ENCODE peak calls at places on chromosomes 5 and 9, in six cellular contexts. One of them, this sample, is unnamed.

GRCh38 chr5:19927919-19928318 is 60.1 kb downstream of the CDH18 start:
- DNase-seq in prostate gland: no peak
- DNase-seq in A549: no peak
- DNase-seq in heart left ventricle: no peak
- DNase-seq in HepG2: peak; percentile 2
- DNase-seq in upper lobe of left lung: no peak
- DNase-seq in this sample: no peak

GRCh38 chr9:83059417-83059816 is 3.5 kb downstream of the RASEF start:
- DNase-seq in prostate gland: no peak
- DNase-seq in A549: no peak
- DNase-seq in heart left ventricle: no peak
- DNase-seq in HepG2: no peak
- DNase-seq in upper lobe of left lung: no peak
- DNase-seq in this sample: no peak

GRCh38 chr5:133363807-133364587 is 248.3 kb downstream of the FSTL4 start:
- DNase-seq in prostate gland: no peak
- DNase-seq in A549: no peak
- DNase-seq in heart left ventricle: no peak
- DNase-seq in HepG2: no peak
- DNase-seq in upper lobe of left lung: no peak
- DNase-seq in this sample: no peak

GRCh38 chr5:158513490-158514301 is 586.0 kb downstream of the EBF1 start:
- DNase-seq in prostate gland: no peak
- DNase-seq in A549: no peak
- DNase-seq in heart left ventricle: no peak
- DNase-seq in HepG2: no peak
- DNase-seq in upper lobe of left lung: no peak
- DNase-seq in this sample: no peak

GRCh38 chr9:10015755-10016154 is 597.0 kb downstream of the PTPRD start:
- DNase-seq in prostate gland: no peak
- DNase-seq in A549: no peak
- DNase-seq in heart left ventricle: no peak
- DNase-seq in HepG2: no peak
- DNase-seq in upper lobe of left lung: no peak
- DNase-seq in this sample: no peak

GRCh38 chr9:14369011-14369410 is 55.1 kb upstream of the NFIB start:
- DNase-seq in prostate gland: no peak
- DNase-seq in A549: no peak
- DNase-seq in heart left ventricle: no peak
- DNase-seq in HepG2: peak; percentile 51
- DNase-seq in upper lobe of left lung: no peak
- DNase-seq in this sample: no peak

GRCh38 chr5:159764283-159764927 is 151.9 kb upstream of the ADRA1B start:
- DNase-seq in prostate gland: no peak
- DNase-seq in A549: no peak
- DNase-seq in heart left ventricle: peak; percentile 50
- DNase-seq in HepG2: no peak
- DNase-seq in upper lobe of left lung: no peak
- DNase-seq in this sample: no peak

GRCh38 chr9:13750061-13750460 is 470.6 kb upstream of the MPDZ start:
- DNase-seq in prostate gland: no peak
- DNase-seq in A549: no peak
- DNase-seq in heart left ventricle: no peak
- DNase-seq in HepG2: no peak
- DNase-seq in upper lobe of left lung: no peak
- DNase-seq in this sample: no peak

GRCh38 chr5:75616286-75616810 is 5.1 kb downstream of the ANKDD1B start:
- DNase-seq in prostate gland: no peak
- DNase-seq in A549: no peak
- DNase-seq in heart left ventricle: no peak
- DNase-seq in HepG2: no peak
- DNase-seq in upper lobe of left lung: no peak
- DNase-seq in this sample: no peak

GRCh38 chr5:123645024-123645603 is 133.1 kb downstream of the CSNK1G3 start:
- DNase-seq in prostate gland: no peak
- DNase-seq in A549: no peak
- DNase-seq in heart left ventricle: no peak
- DNase-seq in HepG2: no peak
- DNase-seq in upper lobe of left lung: no peak
- DNase-seq in this sample: no peak

GRCh38 chr9:104362912-104363472 is 141.1 kb upstream of the OR13F1 start:
- DNase-seq in prostate gland: no peak
- DNase-seq in A549: no peak
- DNase-seq in heart left ventricle: no peak
- DNase-seq in HepG2: no peak
- DNase-seq in upper lobe of left lung: no peak
- DNase-seq in this sample: no peak

DNA sequence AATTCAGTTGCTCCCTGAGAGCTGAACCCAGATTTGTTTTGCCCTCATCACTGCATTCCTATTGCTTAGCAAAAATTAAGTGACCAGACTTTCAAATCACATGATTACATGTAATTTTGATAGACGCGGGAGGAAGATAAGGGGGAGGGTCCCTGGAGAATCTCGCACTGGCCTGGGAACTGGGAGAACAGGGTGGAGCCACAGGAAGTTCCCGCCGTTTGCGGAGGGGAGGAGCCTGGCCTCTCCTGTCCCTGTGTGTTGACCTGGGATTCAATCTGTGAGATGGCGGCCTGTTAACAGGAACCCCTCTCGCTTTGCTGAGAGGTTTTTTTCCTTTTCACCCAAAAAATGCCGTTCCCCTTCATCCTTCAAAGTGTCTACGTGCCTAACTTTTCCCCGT is 142.9 kb upstream of the OR13F1 start:
- DNase-seq in prostate gland: no peak
- DNase-seq in A549: no peak
- DNase-seq in heart left ventricle: peak; percentile 44
- DNase-seq in HepG2: no peak
- DNase-seq in upper lobe of left lung: no peak
- DNase-seq in this sample: no peak
- H3K4me3 ChIP-seq in prostate gland: no peak overlapping the region
- H3K4me3 ChIP-seq in A549: no peak overlapping the region
- H3K4me3 ChIP-seq in heart left ventricle: no peak overlapping the region
- H3K4me3 ChIP-seq in HepG2: no peak overlapping the region
- H3K4me3 ChIP-seq in upper lobe of left lung: no peak overlapping the region
- H3K4me3 ChIP-seq in this sample: no peak overlapping the region

GRCh38 chr9:81595887-81596558 is 93.3 kb downstream of the TLE1 start:
- DNase-seq in prostate gland: no peak
- DNase-seq in A549: no peak
- DNase-seq in heart left ventricle: no peak
- DNase-seq in HepG2: no peak
- DNase-seq in upper lobe of left lung: no peak
- DNase-seq in this sample: no peak
- TF ChIP-seq POLR2A in prostate gland: no peak
- TF ChIP-seq POLR2A in A549: no peak
- TF ChIP-seq POLR2A in heart left ventricle: no peak
- TF ChIP-seq POLR2A in HepG2: no peak
- TF ChIP-seq POLR2A in upper lobe of left lung: no peak
- TF ChIP-seq POLR2A in this sample: no peak

DNA sequence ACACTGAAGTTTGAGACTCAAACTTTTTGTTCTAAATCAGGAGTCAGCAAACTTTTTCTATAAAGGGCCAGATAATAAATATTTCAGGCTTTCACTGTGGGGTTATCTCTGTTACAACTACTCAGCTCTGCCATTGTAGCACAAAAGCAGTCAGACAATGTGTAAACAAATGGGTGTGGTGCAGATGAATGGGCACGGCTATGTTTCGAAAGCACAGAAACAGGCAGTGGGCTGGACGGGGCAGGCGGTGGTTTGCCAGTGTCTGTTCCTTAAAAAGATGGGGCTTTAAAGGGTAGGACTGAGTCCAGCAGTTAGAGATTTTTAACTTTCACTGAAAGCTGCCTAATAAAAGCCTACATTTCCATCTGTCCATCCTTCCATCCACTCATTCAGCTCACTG is 48.9 kb downstream of the PFDN1 start:
- DNase-seq in prostate gland: peak; percentile 51
- DNase-seq in A549: peak; percentile 53
- DNase-seq in heart left ventricle: no peak
- DNase-seq in HepG2: peak; percentile 15
- DNase-seq in upper lobe of left lung: peak; percentile 70
- DNase-seq in this sample: no peak
- H3K4me3 ChIP-seq in prostate gland: no peak overlapping the region
- H3K4me3 ChIP-seq in A549: no peak overlapping the region
- H3K4me3 ChIP-seq in heart left ventricle: no peak overlapping the region
- H3K4me3 ChIP-seq in HepG2: no peak overlapping the region
- H3K4me3 ChIP-seq in upper lobe of left lung: no peak overlapping the region
- H3K4me3 ChIP-seq in this sample: no peak overlapping the region

DNA sequence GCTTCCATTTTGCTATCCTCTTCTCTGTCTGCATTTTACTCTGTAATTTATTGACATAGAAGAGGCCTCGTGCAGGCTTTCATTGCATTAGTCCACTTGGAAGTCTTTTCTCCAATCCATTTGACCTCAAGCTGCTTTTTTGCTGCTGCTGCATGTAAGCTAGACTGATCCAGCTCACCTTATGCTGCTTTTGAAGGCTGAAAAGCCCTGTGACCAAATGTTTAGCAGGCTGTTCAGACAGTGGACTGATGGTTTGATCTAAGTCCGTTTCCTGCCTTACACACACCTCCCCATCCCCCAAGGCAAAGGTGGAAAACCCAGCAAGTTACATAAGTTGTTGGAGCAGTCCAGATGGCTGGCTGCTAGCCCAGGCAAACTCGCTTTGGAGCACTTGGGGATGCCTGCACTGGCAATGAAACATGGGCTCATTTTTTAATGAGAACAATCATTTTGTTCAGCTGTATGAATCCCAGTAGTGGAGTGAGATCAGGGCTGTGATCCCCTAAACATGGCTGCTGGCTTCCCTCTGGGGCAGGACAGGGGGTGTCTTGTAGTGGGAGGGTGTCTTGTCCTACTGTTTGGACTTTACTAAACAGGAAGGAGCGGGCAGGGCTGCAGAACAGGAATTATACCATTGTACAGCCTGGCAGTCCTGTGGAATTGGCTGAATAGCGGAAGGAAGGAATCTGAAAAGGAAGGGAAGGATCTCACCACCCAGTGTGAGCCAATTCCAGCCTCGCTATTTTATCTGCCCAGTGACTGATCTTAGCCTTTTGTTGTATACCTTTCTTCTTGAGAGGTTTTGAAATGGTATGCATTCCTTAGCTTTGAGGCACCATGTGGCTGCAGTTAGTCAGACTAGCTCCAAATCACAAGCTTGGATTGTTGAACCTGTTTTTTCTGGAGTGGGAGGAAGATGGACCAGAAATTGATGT is 212.0 kb downstream of the ARHGAP26 start:
- DNase-seq in prostate gland: peak; percentile 87
- DNase-seq in A549: no peak
- DNase-seq in heart left ventricle: peak; percentile 92
- DNase-seq in HepG2: peak; percentile 92
- DNase-seq in upper lobe of left lung: peak; percentile 87
- DNase-seq in this sample: no peak
- TF ChIP-seq POLR2A in prostate gland: no peak
- TF ChIP-seq POLR2A in A549: no peak
- TF ChIP-seq POLR2A in heart left ventricle: no peak
- TF ChIP-seq POLR2A in HepG2: peak; percentile 39
- TF ChIP-seq POLR2A in upper lobe of left lung: no peak
- TF ChIP-seq POLR2A in this sample: no peak

DNA sequence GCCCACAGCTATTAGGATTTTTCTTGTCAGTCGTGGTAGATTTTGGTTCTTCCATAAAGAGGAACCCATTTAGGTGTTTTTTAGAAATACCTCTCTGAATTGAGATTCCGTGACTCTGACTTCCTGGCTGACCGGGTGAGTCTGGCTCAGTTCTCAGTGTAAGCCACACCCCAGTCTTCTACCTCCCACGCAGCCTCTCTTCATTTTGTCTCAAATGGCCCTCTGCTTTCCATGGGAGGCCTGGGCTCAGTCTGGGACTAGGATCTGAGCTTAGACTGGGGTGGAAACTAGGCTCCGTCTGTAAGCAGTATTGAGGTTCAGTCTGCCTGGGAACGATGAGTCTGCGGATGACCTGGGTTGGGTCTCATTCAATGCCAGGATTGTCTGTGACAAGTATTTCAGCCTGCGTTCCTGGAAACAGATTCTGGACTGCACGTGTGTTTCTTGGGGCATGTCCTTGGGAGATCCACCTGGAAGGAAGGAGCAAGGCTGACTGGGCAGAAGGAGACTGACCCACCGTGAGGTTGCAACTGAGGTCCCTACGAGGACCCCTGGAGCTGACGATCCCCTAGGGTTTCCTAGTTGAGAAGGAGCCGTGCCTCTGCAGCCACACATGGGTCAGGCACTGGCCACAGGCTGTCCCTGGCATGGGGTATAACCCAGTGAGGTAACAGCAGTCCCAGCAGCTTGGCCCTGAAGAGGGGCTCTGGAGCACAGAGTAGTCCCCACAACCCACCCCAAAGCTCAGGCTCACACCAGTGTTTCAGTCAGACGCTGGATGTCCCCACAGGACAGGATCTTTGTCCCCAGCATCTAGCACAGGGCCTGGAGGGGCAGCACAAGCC is 12.3 kb upstream of the CRB2 start:
- DNase-seq in prostate gland: no peak
- DNase-seq in A549: no peak
- DNase-seq in heart left ventricle: no peak
- DNase-seq in HepG2: no peak
- DNase-seq in upper lobe of left lung: no peak
- DNase-seq in this sample: no peak
- H3K4me3 ChIP-seq in prostate gland: no peak overlapping the region
- H3K4me3 ChIP-seq in A549: no peak overlapping the region
- H3K4me3 ChIP-seq in heart left ventricle: no peak overlapping the region
- H3K4me3 ChIP-seq in HepG2: no peak overlapping the region
- H3K4me3 ChIP-seq in upper lobe of left lung: no peak overlapping the region
- H3K4me3 ChIP-seq in this sample: no peak overlapping the region